ENCODE peak calls at places on chromosomes 12 and 14, in seven cellular contexts. E is lower lobe of right lung, C is lung, V is body of pancreas, R is kidney, F is brain microvascular endothelial cell, Y is psoas muscle. A is an unnamed sample.
A peak's percentile ranks its signal among the peaks of the same experiment; 100 is the strongest.

GRCh38 chr12:89162704-89163261 is 189.5 kb downstream of the DUSP6 start:
- DNase-seq in E (peak; percentile 70), C (peak; percentile 68), V (peak; percentile 18), R (no peak), F (peak; percentile 98), Y (peak; percentile 57), A (peak; percentile 55)

GRCh38 chr12:34396006-34396860 is 373.9 kb downstream of the ALG10 start:
- DNase-seq in E (peak; percentile 20), C (peak; percentile 20), V (peak; percentile 2), R (peak; percentile 38), F (no peak), Y (peak; percentile 4), A (peak; percentile 1)

GRCh38 chr12:64745259-64745807 is 13.9 kb downstream of the GNS start:
- DNase-seq in E (no peak), C (no peak), V (peak; percentile 18), R (no peak), F (no peak), Y (no peak), A (no peak)

GRCh38 chr14:105168496-105168978 is at the start of gene JAG2:
- DNase-seq in E (peak; percentile 78), C (peak; percentile 55), V (peak; percentile 77), R (no peak), F (peak; percentile 12), Y (peak; percentile 68), A (peak; percentile 75)

GRCh38 chr12:9115731-9116689 is at the start of gene A2M:
- DNase-seq in E (no peak), C (no peak), V (no peak), R (no peak), F (no peak), Y (no peak), A (no peak)

GRCh38 chr12:16300706-16301105 is 23.2 kb upstream of the SLC15A5 start:
- DNase-seq in E (no peak), C (no peak), V (no peak), R (no peak), F (no peak), Y (peak; percentile 50), A (no peak)

GRCh38 chr14:23910081-23910875 is 43.3 kb upstream of the DHRS4 start:
- DNase-seq in E (no peak), C (peak; percentile 36), V (peak; percentile 57), R (no peak), F (peak; percentile 49), Y (no peak), A (no peak)

GRCh38 chr12:43151406-43152080 is 400.5 kb downstream of the ADAMTS20 start:
- DNase-seq in E (no peak), C (no peak), V (no peak), R (no peak), F (no peak), Y (no peak), A (no peak)

GRCh38 chr14:38255673-38256357 is at the start of gene CLEC14A:
- DNase-seq in E (peak; percentile 64), C (peak; percentile 30), V (peak; percentile 28), R (peak; percentile 87), F (no peak), Y (peak; percentile 77), A (peak; percentile 49)

GRCh38 chr12:116317986-116318737 is 40.7 kb upstream of the MED13L start:
- DNase-seq in E (peak; percentile 60), C (no peak), V (peak; percentile 47), R (no peak), F (no peak), Y (no peak), A (peak; percentile 82)

GRCh38 chr12:45215419-45216296 is at the start of gene ANO6:
- DNase-seq in E (peak; percentile 93), C (peak; percentile 88), V (peak; percentile 88), R (peak; percentile 95), F (peak; percentile 83), Y (peak; percentile 85), A (peak; percentile 81)

GRCh38 chr12:57127101-57127709 is 1.1 kb upstream of the LRP1 start:
- DNase-seq in E (peak; percentile 86), C (peak; percentile 78), V (peak; percentile 88), R (peak; percentile 89), F (no peak), Y (peak; percentile 65), A (peak; percentile 67)

GRCh38 chr14:69318241-69318640 is 58.3 kb downstream of the GALNT16 start:
- DNase-seq in E (no peak), C (no peak), V (no peak), R (peak; percentile 10), F (no peak), Y (no peak), A (no peak)

DNA sequence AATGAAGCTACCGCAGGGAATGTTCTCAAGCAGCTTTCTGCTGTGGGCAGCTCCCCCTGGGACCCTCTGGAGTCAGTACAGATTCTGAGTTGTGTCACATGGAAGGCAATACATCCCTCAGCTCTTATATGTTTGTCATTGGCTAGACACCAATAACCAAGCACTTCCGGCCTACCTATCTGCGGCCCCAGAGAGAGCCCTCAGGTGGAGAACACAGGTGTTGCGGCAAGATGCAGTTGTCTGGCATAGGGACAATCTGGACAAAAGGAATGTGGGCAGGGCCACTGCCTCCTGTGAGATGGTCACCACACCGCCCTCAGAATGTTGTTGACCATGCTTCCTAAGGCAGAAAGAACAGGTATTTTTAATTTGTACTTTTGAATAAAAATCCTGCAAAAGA is 118.7 kb downstream of the BRMS1L start:
- DNase-seq in E (no peak), C (no peak), V (no peak), R (no peak), F (no peak), Y (no peak), A (no peak)
- TF ChIP-seq CTCF in E (no peak), C (no peak), V (no peak), R (no peak), F (peak; percentile 40), Y (no peak), A (no peak)

DNA sequence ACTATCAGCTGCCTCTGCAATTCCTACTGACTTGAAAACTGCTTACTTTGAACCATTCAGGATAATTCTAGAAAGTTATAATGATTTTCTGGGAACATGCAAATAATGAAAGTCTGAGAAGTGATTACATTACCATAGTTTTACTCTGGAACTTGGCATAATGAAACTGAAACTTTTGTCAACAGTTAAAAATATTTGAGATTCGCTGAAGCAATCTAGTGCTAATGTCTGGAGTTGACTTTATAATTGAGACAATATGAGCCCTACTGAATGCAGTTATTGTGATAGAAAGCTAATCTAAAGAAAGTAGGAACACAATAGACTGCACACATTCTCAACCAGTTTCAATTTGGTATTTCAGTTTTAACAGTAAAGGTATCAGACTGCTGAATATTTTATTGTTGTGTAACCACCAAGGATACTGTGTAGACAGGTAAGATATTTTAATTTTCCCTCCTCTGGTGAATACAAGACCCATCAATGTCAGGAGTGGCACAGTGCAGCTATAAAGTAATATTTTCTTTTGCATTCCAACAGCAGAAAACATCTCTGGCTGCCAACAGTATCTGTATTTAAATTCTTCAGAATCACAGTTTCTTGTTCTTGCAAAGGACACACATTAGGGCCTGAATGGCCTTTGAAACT is 483.5 kb downstream of the ATP23 start:
- DNase-seq in E (no peak), C (no peak), V (no peak), R (no peak), F (no peak), Y (no peak), A (no peak)
- H3K4me3 ChIP-seq in E (no peak overlapping the region), C (no peak overlapping the region), V (no peak overlapping the region), R (no peak overlapping the region), F (no peak overlapping the region), Y (no peak overlapping the region), A (no peak overlapping the region)

DNA sequence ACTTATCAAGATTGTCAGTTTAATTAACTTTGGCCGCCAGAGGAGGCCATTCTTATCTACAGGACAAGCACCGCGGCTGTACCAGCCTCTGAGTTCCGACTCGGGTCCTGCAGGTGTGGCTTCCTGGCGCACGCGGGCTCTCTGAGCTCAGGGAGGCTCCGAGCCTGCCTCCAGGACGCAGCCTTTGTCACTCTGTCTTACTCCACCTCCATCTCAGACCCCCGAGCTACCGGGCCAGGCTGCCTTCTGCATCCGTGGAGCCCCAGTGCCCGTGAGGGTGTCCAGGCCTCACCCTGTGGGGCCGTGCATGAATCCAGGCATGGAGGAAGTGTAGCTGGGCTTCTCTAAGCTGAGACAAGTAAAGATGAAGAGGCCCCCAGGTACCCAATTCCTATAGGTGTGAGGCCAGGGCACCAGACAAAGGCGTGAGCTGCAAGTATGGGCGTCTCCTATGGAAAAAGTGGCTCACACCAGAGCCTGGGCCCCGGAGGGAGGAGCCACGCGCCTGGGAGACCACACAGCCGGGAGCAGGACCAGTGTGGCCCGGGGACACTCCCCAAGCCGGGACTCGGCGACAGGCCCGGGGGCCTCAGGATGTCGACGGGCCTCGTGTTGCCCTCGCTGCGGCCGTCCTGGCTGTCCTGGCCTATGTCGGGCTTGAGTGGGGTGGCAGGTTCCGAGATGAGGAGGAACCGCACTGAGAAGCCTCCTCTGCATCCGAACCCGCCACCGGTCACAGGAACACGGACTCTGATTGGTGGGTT is 42.8 kb downstream of the NOC4L start:
- DNase-seq in E (no peak), C (no peak), V (no peak), R (peak; percentile 69), F (no peak), Y (no peak), A (no peak)
- TF ChIP-seq CTCF in E (no peak), C (no peak), V (no peak), R (no peak), F (no peak), Y (no peak), A (no peak)

DNA sequence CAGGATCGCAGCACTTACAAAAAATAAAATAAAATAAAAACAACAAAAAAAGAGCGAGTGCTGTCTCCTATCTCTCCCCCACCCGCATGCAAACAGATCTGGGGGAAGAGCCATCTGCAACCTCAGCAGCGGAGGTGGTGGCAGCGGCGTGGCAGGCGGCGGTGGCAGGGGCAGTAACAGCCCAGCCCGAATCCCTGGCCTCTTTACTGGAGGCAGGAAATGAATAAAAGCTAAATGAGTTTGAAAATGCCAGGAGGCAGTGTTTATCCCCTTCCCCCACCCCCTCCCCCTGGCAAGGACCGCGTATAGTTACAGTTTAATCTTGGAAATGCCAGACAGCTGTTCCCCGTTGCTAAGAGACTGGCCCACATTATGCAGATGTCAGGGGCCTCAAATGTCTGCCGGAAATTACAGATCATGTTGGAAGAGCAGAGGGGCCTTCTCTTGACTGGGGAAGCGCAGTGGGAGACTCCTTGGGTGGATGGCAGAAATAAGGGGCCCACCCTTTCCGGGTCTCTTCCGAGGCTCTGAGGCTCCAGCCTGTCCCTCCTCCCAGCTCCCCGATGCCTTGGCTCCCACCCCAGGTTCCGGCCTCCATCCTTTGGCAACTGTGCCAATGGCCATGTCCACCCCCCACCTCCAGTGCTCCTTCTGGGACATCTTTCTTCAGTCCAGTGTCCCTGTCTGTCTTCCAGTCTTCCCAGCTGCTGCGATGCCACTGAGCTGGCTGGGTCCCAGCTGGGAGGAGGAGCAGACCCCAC is 93.8 kb downstream of the LRRC74A start:
- DNase-seq in E (no peak), C (no peak), V (peak; percentile 69), R (peak; percentile 86), F (peak; percentile 87), Y (peak; percentile 44), A (no peak)
- H3K4me3 ChIP-seq in E (no peak overlapping the region), C (no peak overlapping the region), V (no peak overlapping the region), R (no peak overlapping the region), F (no peak overlapping the region), Y (peak overlapping the region; percentile 50), A (peak overlapping the region; percentile 33)